ENCODE peak calls at places on chromosomes 13 and 19, in seven cellular contexts. X is BE2C; E is body of pancreas; G is transverse colon; Y is effector CD4-positive, alpha-beta T cell; D is heart right ventricle; L is EL. O is an unnamed sample.
A peak's percentile ranks its signal among the peaks of the same experiment; 100 is the strongest.

GRCh38 chr19:3179739-3180293 is 1.2 kb downstream of the S1PR4 start:
- DNase-seq in X (no peak), E (no peak), G (no peak), Y (no peak), D (no peak), L (no peak), O (no peak)

GRCh38 chr19:55676384-55676783 is 1.4 kb downstream of the EPN1 start:
- DNase-seq in X (no peak), E (peak; percentile 87), G (no peak), Y (no peak), D (no peak), L (peak; percentile 16), O (no peak)

GRCh38 chr19:19821366-19822147 is at the start of gene ZNF506:
- DNase-seq in X (peak; percentile 98), E (peak; percentile 100), G (peak; percentile 99), Y (peak; percentile 97), D (peak; percentile 100), L (peak; percentile 93), O (peak; percentile 96)

GRCh38 chr19:40210919-40211318 is 7.3 kb downstream of the TTC9B start:
- DNase-seq in X (no peak), E (no peak), G (no peak), Y (no peak), D (no peak), L (no peak), O (no peak)

GRCh38 chr13:32047088-32047487 is 15.5 kb downstream of the FRY start:
- DNase-seq in X (no peak), E (no peak), G (no peak), Y (no peak), D (peak; percentile 13), L (no peak), O (no peak)

GRCh38 chr13:29569253-29570057 is 26.0 kb downstream of the SLC7A1 start:
- DNase-seq in X (peak; percentile 48), E (peak; percentile 83), G (peak; percentile 43), Y (no peak), D (no peak), L (no peak), O (no peak)

GRCh38 chr13:98442391-98443230 is 134.3 kb downstream of the STK24 start:
- DNase-seq in X (no peak), E (no peak), G (no peak), Y (no peak), D (no peak), L (no peak), O (no peak)

GRCh38 chr13:102117175-102117830 is 284.5 kb downstream of the FGF14 start:
- DNase-seq in X (no peak), E (no peak), G (no peak), Y (no peak), D (no peak), L (no peak), O (no peak)

GRCh38 chr13:99688776-99689175 is 187.5 kb downstream of the TM9SF2 start:
- DNase-seq in X (no peak), E (no peak), G (no peak), Y (no peak), D (no peak), L (no peak), O (no peak)

GRCh38 chr13:72198042-72198441 is 331.0 kb upstream of the DACH1 start:
- DNase-seq in X (no peak), E (no peak), G (no peak), Y (no peak), D (no peak), L (no peak), O (no peak)

GRCh38 chr19:38090561-38090960 is 133.5 kb downstream of the DPF1 start:
- DNase-seq in X (no peak), E (peak; percentile 51), G (no peak), Y (no peak), D (peak; percentile 17), L (no peak), O (no peak)

GRCh38 chr13:111981006-111981405 is 85.9 kb upstream of the SOX1 start:
- DNase-seq in X (no peak), E (no peak), G (no peak), Y (no peak), D (no peak), L (no peak), O (no peak)

GRCh38 chr13:99087954-99088491 is 110.2 kb upstream of the DOCK9 start:
- DNase-seq in X (peak; percentile 36), E (peak; percentile 22), G (peak; percentile 19), Y (peak; percentile 22), D (peak; percentile 12), L (no peak), O (no peak)

GRCh38 chr19:16127080-16127479 is 15.4 kb downstream of the RAB8A start:
- DNase-seq in X (no peak), E (no peak), G (no peak), Y (no peak), D (no peak), L (no peak), O (no peak)

GRCh38 chr19:676007-676342 is 217 bp upstream of the FSTL3 start:
- DNase-seq in X (no peak), E (no peak), G (peak; percentile 48), Y (no peak), D (no peak), L (no peak), O (no peak)

O was measured in central memory CD4-positive, alpha-beta T cell.